ENCODE peak calls at places on chromosomes 13 and 19, in five cellular contexts. Q is activated gamma-delta T cell; F is stimulated activated CD4-positive, alpha-beta T cell treated with anti-CD3 and anti-CD28 coated beads, TNF-alpha, amount 100 ng/mL, for 1 hour; R is breast epithelium; D is mucosa of gallbladder. W is an unnamed sample.

GRCh38 chr13:109862627-109863026 is 76.2 kb upstream of the IRS2 start:
- DNase-seq in F (no peak), D (no peak), R (no peak), Q (no peak), W (peak)

GRCh38 chr19:45643024-45643926 is 4.1 kb upstream of the EML2 start:
- DNase-seq in Q (peak), D (peak), F (peak), R (peak), W (peak)

GRCh38 chr13:50936681-50937080 is 27.1 kb downstream of the RNASEH2B start:
- DNase-seq in D (no peak), R (no peak), F (no peak), Q (no peak), W (no peak)

GRCh38 chr13:45737571-45738002 is 35.5 kb downstream of the CBY2 start:
- DNase-seq in Q (no peak), F (no peak), R (no peak), D (no peak), W (no peak)

GRCh38 chr13:48994731-48995130 is 19.0 kb downstream of the FNDC3A start:
- DNase-seq in R (no peak), F (no peak), D (no peak), Q (no peak), W (no peak)

GRCh38 chr13:110561335-110562033 is at the start of gene RAB20:
- DNase-seq in F (no peak), D (peak), Q (peak), R (peak), W (peak)

GRCh38 chr13:83125791-83126190 is 756.5 kb downstream of the SLITRK1 start:
- DNase-seq in R (no peak), F (no peak), Q (no peak), D (no peak), W (no peak)

GRCh38 chr13:49830721-49831120 is 38.2 kb upstream of the KPNA3 start:
- DNase-seq in R (no peak), Q (no peak), F (no peak), D (no peak), W (no peak)

GRCh38 chr19:2804156-2805004 is 15.3 kb upstream of the ZNF554 start:
- DNase-seq in Q (no peak), R (no peak), D (no peak), F (no peak), W (no peak)

GRCh38 chr13:48874165-48874564 is 101.5 kb upstream of the FNDC3A start:
- DNase-seq in D (no peak), R (no peak), Q (no peak), F (no peak), W (no peak)

GRCh38 chr13:77184455-77184854 is 142.4 kb downstream of the MYCBP2 start:
- DNase-seq in Q (no peak), R (no peak), F (no peak), D (no peak), W (no peak)

GRCh38 chr19:48634424-48635262 is 2.5 kb downstream of the DBP start:
- DNase-seq in R (peak), Q (peak), D (peak), F (peak), W (peak)

GRCh38 chr13:114235697-114236096 is 1.0 kb downstream of the CDC16 start:
- DNase-seq in Q (no peak), F (no peak), R (no peak), D (no peak), W (no peak)

GRCh38 chr13:44816701-44817684 is 172.3 kb downstream of the NUFIP1 start:
- DNase-seq in D (no peak), Q (no peak), F (no peak), R (no peak), W (no peak)

GRCh38 chr13:102847272-102848234 is 1.7 kb downstream of the ERCC5 start:
- DNase-seq in Q (no peak), R (no peak), D (no peak), F (no peak), W (no peak)

GRCh38 chr19:55304279-55304978 is 20.6 kb downstream of the BRSK1 start:
- DNase-seq in R (no peak), Q (no peak), D (no peak), F (no peak), W (no peak)

GRCh38 chr13:112680741-112681360 is 9.0 kb upstream of the ATP11A start:
- DNase-seq in F (no peak), R (no peak), D (no peak), Q (no peak), W (no peak)

GRCh38 chr13:52091473-52091872 is 37.4 kb downstream of the NEK5 start:
- DNase-seq in F (no peak), D (no peak), R (no peak), Q (no peak), W (no peak)

GRCh38 chr19:33063356-33064116 is 1.2 kb downstream of the RHPN2 start:
- DNase-seq in D (peak), R (no peak), Q (no peak), F (no peak), W (no peak)

GRCh38 chr13:100541882-100542545 is 46.6 kb downstream of the GGACT start:
- DNase-seq in F (no peak), Q (no peak), D (no peak), R (no peak), W (no peak)

GRCh38 chr13:92500192-92500591 is 726.4 kb upstream of the GPC6 start:
- DNase-seq in R (no peak), D (no peak), Q (no peak), F (no peak), W (no peak)

GRCh38 chr13:98345103-98345899 is 168.2 kb upstream of the RNF113B start:
- DNase-seq in Q (no peak), F (no peak), D (no peak), R (no peak), W (no peak)

GRCh38 chr13:114148521-114148855 is 16.1 kb upstream of the RASA3 start:
- DNase-seq in F (peak), D (peak), Q (no peak), R (no peak), W (no peak)

GRCh38 chr19:10855879-10856522 is 7.8 kb downstream of the C19orf38 start:
- DNase-seq in Q (no peak), D (no peak), F (no peak), R (no peak), W (no peak)